ENCODE peak calls at places on chromosomes 3 and 15, in four cellular contexts. W is heart left ventricle, A is gastrocnemius medialis, U is WERI-Rb-1. X is an unnamed sample.

GRCh38 chr15:66187271-66187670 is 66.3 kb downstream of the MEGF11 start:
- DNase-seq in W (no peak), A (no peak), U (no peak), X (no peak)

GRCh38 chr3:111314146-111314873 is 227.7 kb upstream of the CD96 start:
- DNase-seq in W (no peak), A (no peak), U (no peak), X (no peak)

GRCh38 chr3:131561511-131561910 is 58.7 kb upstream of the MRPL3 start:
- DNase-seq in W (no peak), A (no peak), U (peak), X (no peak)

GRCh38 chr3:29185706-29186105 is 95.2 kb upstream of the RBMS3 start:
- DNase-seq in W (no peak), A (no peak), U (no peak), X (no peak)

GRCh38 chr3:50608278-50608677 is 3.3 kb downstream of the CISH start:
- DNase-seq in W (no peak), A (no peak), U (no peak), X (no peak)

GRCh38 chr15:68620721-68621528 is 42.1 kb downstream of the CORO2B start:
- DNase-seq in W (peak), A (peak), U (peak), X (peak)

GRCh38 chr15:90665288-90666134 is 51.6 kb upstream of the BLM start:
- DNase-seq in W (peak), A (no peak), U (peak), X (peak)

GRCh38 chr15:52383100-52383588 is 87.5 kb upstream of the MYO5C start:
- DNase-seq in W (no peak), A (no peak), U (no peak), X (no peak)

GRCh38 chr15:82183121-82184031 is 79.2 kb downstream of the EFL1 start:
- DNase-seq in W (no peak), A (no peak), U (no peak), X (no peak)

GRCh38 chr3:149702691-149703426 is 45.0 kb upstream of the WWTR1 start:
- DNase-seq in W (no peak), A (no peak), U (no peak), X (no peak)

GRCh38 chr3:8494332-8494731 is 7.3 kb upstream of the LMCD1 start:
- DNase-seq in W (no peak), A (no peak), U (no peak), X (no peak)

GRCh38 chr15:35519536-35520149 is 26.3 kb downstream of the DPH6 start:
- DNase-seq in W (no peak), A (no peak), U (no peak), X (no peak)

GRCh38 chr3:42067324-42067723 is 23.8 kb upstream of the TRAK1 start:
- DNase-seq in W (no peak), A (no peak), U (no peak), X (no peak)

GRCh38 chr3:43689766-43690399 is 855 bp upstream of the ABHD5 start:
- DNase-seq in W (peak), A (no peak), U (no peak), X (no peak)

GRCh38 chr3:173819368-173819767 is 421.8 kb downstream of the NLGN1 start:
- DNase-seq in W (no peak), A (no peak), U (no peak), X (no peak)

DNA sequence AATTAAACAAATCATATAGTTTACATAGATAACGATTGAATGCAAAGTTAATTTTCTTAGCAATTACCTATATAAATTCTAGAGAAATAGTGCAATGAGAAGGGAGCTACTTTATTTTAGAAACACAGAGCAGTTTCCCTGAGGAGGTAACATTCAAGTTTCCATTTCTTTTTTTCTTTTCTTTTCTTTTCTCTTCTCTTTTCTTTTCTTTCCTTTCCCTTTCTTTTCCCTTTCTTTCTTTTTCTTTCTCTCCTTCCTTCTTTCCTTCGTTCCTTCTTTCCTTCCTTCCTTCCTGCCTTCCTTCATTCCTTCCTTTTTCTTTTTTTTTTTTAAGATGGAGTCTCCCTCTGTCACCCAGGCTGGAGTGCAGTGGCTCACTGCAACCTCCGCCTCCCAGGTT is 417.3 kb downstream of the NLGN1 start:
- DNase-seq in W (no peak), A (no peak), U (no peak), X (no peak)
- H3K4me3 ChIP-seq in W (no peak), A (no peak), U (no peak), X (no peak)

GRCh38 chr3:77186728-77187127 is 146.8 kb downstream of the ROBO2 start:
- DNase-seq in W (no peak), A (no peak), U (no peak), X (no peak)
- TF ChIP-seq CTCF in W (no peak), A (no peak), U (no peak), X (no peak)

DNA sequence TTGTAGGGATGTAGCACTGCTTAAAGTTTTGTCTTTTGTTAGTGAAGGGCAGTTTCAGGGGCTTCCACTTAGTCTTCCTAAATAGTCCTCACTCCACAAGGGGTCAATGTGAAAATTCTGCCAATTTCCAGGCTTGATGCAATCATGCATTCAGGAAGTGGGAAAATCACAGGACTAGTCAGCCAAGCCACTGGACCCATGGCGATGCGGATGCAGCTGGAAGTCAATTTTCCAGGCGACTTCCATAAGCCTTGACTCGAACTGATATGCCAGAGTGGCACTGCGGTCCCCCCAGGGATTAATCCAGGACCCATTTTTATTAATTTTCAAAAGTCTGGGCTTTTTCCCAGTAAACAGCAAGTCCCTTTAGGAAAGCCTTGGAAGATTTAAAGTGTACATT is 26.1 kb downstream of the GBE1 start:
- DNase-seq in W (no peak), A (no peak), U (no peak), X (peak)
- H3K4me3 ChIP-seq in W (no peak), A (no peak), U (no peak), X (no peak)

DNA sequence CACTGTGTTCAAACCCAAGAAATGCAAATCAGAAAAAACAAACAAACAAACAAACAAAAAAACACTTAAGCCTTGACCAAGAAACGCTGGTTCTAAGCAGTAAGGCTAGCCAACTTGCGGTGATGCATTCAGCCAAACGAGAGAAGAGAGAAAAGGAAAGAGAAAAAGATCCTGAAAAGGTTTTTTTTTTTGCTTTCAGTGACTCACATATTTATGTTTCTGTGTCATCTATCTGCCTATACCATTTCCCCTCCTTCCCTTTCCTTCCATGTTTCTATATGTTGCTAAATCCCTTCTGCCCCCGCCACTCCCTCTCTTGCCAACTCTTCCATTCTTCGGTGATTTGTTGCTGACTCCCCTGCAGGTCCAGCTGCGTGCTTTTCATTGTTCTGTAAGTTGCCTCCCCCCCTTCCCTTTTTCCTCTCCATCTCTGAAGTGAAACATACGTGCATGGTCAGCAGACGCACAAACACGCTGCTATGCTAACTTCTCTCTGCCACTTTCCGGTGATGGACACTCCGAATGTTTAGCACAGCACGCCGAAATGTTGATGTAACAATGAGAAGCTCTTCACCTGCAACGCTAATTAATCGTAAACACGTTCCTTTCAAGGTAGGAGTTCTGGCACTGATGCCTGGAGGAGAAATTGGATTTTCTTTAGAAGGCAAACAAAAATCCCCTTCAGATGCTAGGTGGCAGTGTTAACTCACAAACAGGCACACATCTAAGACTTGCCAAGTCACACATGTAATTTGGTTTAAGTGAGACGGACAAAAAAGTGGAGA is 154.5 kb downstream of the TUSC7 start:
- DNase-seq in W (no peak), A (no peak), U (no peak), X (peak)
- TF ChIP-seq CTCF in W (peak), A (no peak), U (peak), X (peak)

DNA sequence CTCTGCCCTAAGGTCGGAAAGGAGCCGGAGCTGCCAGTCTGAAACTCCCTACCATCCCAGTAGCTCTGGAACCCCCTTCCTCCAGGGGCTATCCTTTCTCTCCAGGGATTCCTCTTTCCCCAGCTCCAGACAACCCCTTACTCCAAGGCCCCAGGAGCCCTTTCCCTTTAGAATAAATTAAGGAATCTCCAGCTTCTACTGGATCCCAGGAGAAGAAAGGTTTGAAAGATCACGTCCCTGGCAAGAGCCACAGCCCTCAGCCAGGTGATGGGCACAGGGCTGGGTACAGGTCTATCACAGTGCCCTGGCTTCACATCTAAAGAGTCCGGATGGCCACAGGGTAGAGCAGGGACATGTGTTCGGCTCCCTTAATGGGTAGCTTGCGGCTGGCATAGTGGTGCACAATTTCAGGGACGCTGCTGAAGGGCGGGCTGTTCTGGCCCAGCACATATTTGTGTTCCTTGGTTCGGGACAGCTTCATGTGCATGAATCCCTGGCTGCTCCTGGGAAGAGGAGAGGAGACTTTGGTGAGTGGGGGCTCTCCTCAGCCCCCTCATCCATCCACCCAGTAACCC is 20.0 kb downstream of the SHF start:
- DNase-seq in W (no peak), A (no peak), U (no peak), X (no peak)
- H3K4me3 ChIP-seq in W (peak), A (peak), U (no peak), X (peak)

GRCh38 chr3:62161306-62161705 is 212.0 kb downstream of the FEZF2 start:
- DNase-seq in W (peak), A (peak), U (no peak), X (no peak)
- TF ChIP-seq CTCF in W (no peak), A (no peak), U (no peak), X (no peak)

GRCh38 chr15:58559904-58560588 is 128.3 kb downstream of the LIPC start:
- DNase-seq in W (no peak), A (no peak), U (no peak), X (no peak)
- H3K4me3 ChIP-seq in W (no peak), A (no peak), U (no peak), X (no peak)

DNA sequence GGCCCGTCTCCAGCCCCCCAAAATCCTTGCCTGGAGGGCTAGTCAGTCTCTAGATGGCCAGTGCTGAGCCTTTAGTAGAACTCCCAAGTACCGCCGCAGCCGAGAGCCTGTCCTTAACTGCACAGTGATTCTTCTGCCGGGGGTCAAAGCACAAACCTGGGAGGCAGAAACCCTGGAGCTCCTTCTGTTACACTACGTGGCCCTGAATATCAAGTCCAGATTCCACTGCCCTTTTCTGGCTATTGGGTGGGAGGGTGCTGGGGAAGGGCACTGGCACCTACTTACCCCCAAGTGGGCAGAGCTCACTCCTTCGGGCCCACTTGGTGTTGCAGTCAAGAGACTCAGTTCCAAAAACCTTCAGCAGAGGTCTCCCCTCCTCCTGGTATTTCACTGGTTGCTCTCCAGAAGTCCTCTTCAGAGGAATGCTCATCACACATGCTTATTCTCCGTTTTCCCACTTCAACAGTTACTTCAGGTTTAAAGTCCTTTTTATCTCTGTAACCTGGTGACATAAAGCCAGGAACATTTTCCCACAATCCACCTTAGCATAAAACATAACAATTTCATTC is 10.8 kb downstream of the PDHB start:
- DNase-seq in W (no peak), A (no peak), U (peak), X (no peak)
- TF ChIP-seq CTCF in W (peak), A (no peak), U (peak), X (peak)

GRCh38 chr3:187722206-187722612 is 19.9 kb upstream of the RTP2 start:
- DNase-seq in W (no peak), A (no peak), U (no peak), X (no peak)
- H3K4me3 ChIP-seq in W (no peak), A (no peak), U (no peak), X (no peak)

X was measured in BE2C.